ENCODE peak calls at places on chromosomes 6 and 20, in ten cellular contexts. P is GM13977; Q is progenitor cell of endocrine pancreas; A is Peyer's patch; F is nephron progenitor cell; W is iPS-NIHi11; V is astrocyte of the cerebellum; U is HEK293T; H is stimulated activated CD4-positive, alpha-beta T cell treated with anti-CD3 and anti-CD28 coated beads, TNF-alpha, amount 100 ng/mL, for 24 hours; K is activated effector memory CD4-positive, alpha-beta T cell treated with Interleukin-2 at 50 U/mL for 16 hours. N is an unnamed sample.

GRCh38 chr6:130020106-130020851 is 1.9 kb downstream of the L3MBTL3 start:
- DNase-seq in A (peak), U (peak), Q (peak), P (peak), W (peak), V (no peak), K (peak), F (peak), H (peak), N (peak)

GRCh38 chr6:137968901-137969300 is 101.8 kb downstream of the TNFAIP3 start:
- DNase-seq in H (no peak), F (no peak), V (no peak), U (no peak), Q (no peak), K (no peak), W (no peak), A (no peak), P (peak), N (no peak)

GRCh38 chr20:57108742-57109141 is 157.7 kb downstream of the BMP7 start:
- DNase-seq in U (no peak), H (no peak), V (no peak), F (no peak), P (no peak), K (no peak), W (peak), Q (no peak), A (no peak), N (no peak)

GRCh38 chr20:31595654-31596411 is 9.3 kb upstream of the ID1 start:
- DNase-seq in H (no peak), A (peak), Q (no peak), K (no peak), W (peak), U (no peak), F (peak), V (no peak), P (no peak), N (no peak)

GRCh38 chr6:112037783-112038216 is 16.1 kb upstream of the CCN6 start:
- DNase-seq in F (no peak), A (peak), H (peak), Q (no peak), V (peak), W (no peak), P (no peak), K (no peak), U (no peak), N (peak)

GRCh38 chr6:152750694-152751093 is at the start of gene VIP:
- DNase-seq in K (no peak), Q (peak), F (peak), W (peak), A (no peak), V (peak), P (no peak), U (peak), H (no peak), N (no peak)

GRCh38 chr20:50350510-50351249 is 159.5 kb upstream of the PTPN1 start:
- DNase-seq in F (no peak), P (no peak), Q (no peak), K (no peak), H (no peak), U (no peak), W (no peak), A (no peak), V (no peak), N (no peak)

GRCh38 chr6:80725156-80725930 is 618.9 kb downstream of the BCKDHB start:
- DNase-seq in F (no peak), P (no peak), U (no peak), W (no peak), A (no peak), V (no peak), K (no peak), Q (no peak), H (no peak), N (no peak)

GRCh38 chr20:22861231-22861980 is 173.7 kb upstream of the SSTR4 start:
- DNase-seq in A (no peak), W (no peak), P (no peak), K (no peak), U (no peak), V (no peak), H (no peak), Q (no peak), F (no peak), N (no peak)

GRCh38 chr20:58967652-58968429 is 13.2 kb upstream of the NELFCD start:
- DNase-seq in P (no peak), H (no peak), V (no peak), F (no peak), U (no peak), A (no peak), Q (no peak), W (no peak), K (no peak), N (no peak)

GRCh38 chr6:43493833-43494232 is 16.3 kb downstream of the LRRC73 start:
- DNase-seq in A (peak), W (no peak), Q (no peak), H (no peak), P (no peak), F (no peak), U (no peak), V (no peak), K (no peak), N (no peak)

GRCh38 chr6:148451690-148452089 is 109.1 kb downstream of the SASH1 start:
- DNase-seq in H (peak), U (no peak), Q (no peak), V (no peak), W (no peak), K (peak), A (no peak), F (no peak), P (no peak), N (peak)

GRCh38 chr20:32455901-32456701 is 98.0 kb downstream of the ASXL1 start:
- DNase-seq in P (no peak), U (no peak), H (no peak), A (no peak), W (no peak), V (no peak), K (no peak), F (no peak), Q (no peak), N (no peak)

GRCh38 chr20:34112600-34113061 is 588 bp upstream of the EIF2S2 start:
- DNase-seq in U (peak), K (no peak), W (peak), H (no peak), Q (peak), F (peak), A (peak), V (peak), P (peak), N (no peak)

GRCh38 chr20:59105581-59105980 is 58.0 kb upstream of the ZNF831 start:
- DNase-seq in H (no peak), V (no peak), Q (no peak), A (no peak), U (no peak), F (no peak), P (no peak), W (no peak), K (no peak), N (no peak)

GRCh38 chr20:57013221-57013620 is 253.2 kb downstream of the BMP7 start:
- DNase-seq in F (no peak), Q (no peak), A (no peak), P (no peak), H (no peak), W (no peak), V (no peak), K (no peak), U (no peak), N (no peak)

GRCh38 chr6:152270301-152270925 is 366.7 kb downstream of the SYNE1 start:
- DNase-seq in A (no peak), U (no peak), H (no peak), F (no peak), Q (no peak), W (no peak), V (no peak), P (no peak), K (no peak), N (no peak)

GRCh38 chr6:35948725-35949124 is 27.8 kb upstream of the SRPK1 start:
- DNase-seq in H (no peak), P (no peak), A (no peak), F (no peak), W (peak), U (no peak), Q (no peak), K (no peak), V (no peak), N (no peak)

N was measured in stimulated activated naive CD8-positive, alpha-beta T cell treated with anti-CD3 and anti-CD28 coated beads, Interleukin-15, Interleukin-2, amounts not matched to agents 100 U/mL and 50 U/mL, for 24 hours.